ENCODE peak calls at places on chromosome 21, in four cellular contexts. M is GM12891, G is EH, N is choroid plexus epithelial cell. W is an unnamed sample.

GRCh38 chr21:36828208-36828607 is 129.3 kb downstream of the SIM2 start:
- DNase-seq in M (no peak), G (no peak), N (no peak), W (no peak)

GRCh38 chr21:28605138-28605537 is 387.5 kb downstream of the LTN1 start:
- DNase-seq in M (peak; percentile 3), G (no peak), N (no peak), W (no peak)

GRCh38 chr21:36803801-36804452 is 105.0 kb downstream of the SIM2 start:
- DNase-seq in M (no peak), G (no peak), N (no peak), W (no peak)

GRCh38 chr21:38769253-38769780 is 36.4 kb upstream of the ETS2 start:
- DNase-seq in M (no peak), G (peak; percentile 91), N (peak; percentile 73), W (peak; percentile 77)

GRCh38 chr21:39633770-39634181 is 21.0 kb downstream of the B3GALT5 start:
- DNase-seq in M (no peak), G (peak; percentile 98), N (peak; percentile 92), W (peak; percentile 92)

GRCh38 chr21:42513985-42514882 is 582 bp downstream of the SLC37A1 start:
- DNase-seq in M (peak; percentile 58), G (peak; percentile 13), N (no peak), W (no peak)

GRCh38 chr21:44436958-44437357 is 18.4 kb upstream of the LRRC3 start:
- DNase-seq in M (no peak), G (no peak), N (no peak), W (no peak)

GRCh38 chr21:42317826-42318746 is 2.9 kb upstream of the TFF3 start:
- DNase-seq in M (no peak), G (no peak), N (no peak), W (no peak)

GRCh38 chr21:26194811-26195251 is 24.3 kb upstream of the APP start:
- DNase-seq in M (no peak), G (peak; percentile 85), N (no peak), W (peak; percentile 19)

GRCh38 chr21:26169061-26169610 is 1.4 kb downstream of the APP start:
- DNase-seq in M (no peak), G (peak; percentile 71), N (peak; percentile 88), W (peak; percentile 45)

GRCh38 chr21:26842976-26843911 is 2.0 kb downstream of the ADAMTS1 start:
- DNase-seq in M (no peak), G (peak; percentile 96), N (peak; percentile 98), W (peak; percentile 92)

GRCh38 chr21:44872568-44873355 is 728 bp downstream of the PTTG1IP start:
- DNase-seq in M (no peak), G (peak; percentile 55), N (peak; percentile 46), W (peak; percentile 73)

GRCh38 chr21:46060596-46061061 is 37.3 kb upstream of the COL6A2 start:
- DNase-seq in M (no peak), G (peak; percentile 99), N (peak; percentile 98), W (peak; percentile 99)

GRCh38 chr21:42848932-42849758 is 30.2 kb downstream of the WDR4 start:
- DNase-seq in M (no peak), G (no peak), N (no peak), W (no peak)

GRCh38 chr21:38303300-38303699 is 46.5 kb downstream of the KCNJ15 start:
- DNase-seq in M (no peak), G (peak; percentile 93), N (peak; percentile 62), W (peak; percentile 93)

GRCh38 chr21:41369915-41370839 is 8.3 kb downstream of the MX2 start:
- DNase-seq in M (peak; percentile 64), G (no peak), N (no peak), W (peak; percentile 73)

GRCh38 chr21:32520885-32521735 is 64.2 kb downstream of the TCP10L start:
- DNase-seq in M (no peak), G (peak; percentile 98), N (peak; percentile 98), W (peak; percentile 94)

GRCh38 chr21:33660406-33660805 is 18.1 kb downstream of the ITSN1 start:
- DNase-seq in M (no peak), G (no peak), N (peak; percentile 56), W (no peak)

GRCh38 chr21:16193758-16194606 is 464.2 kb downstream of the USP25 start:
- DNase-seq in M (no peak), G (peak; percentile 63), N (peak; percentile 93), W (no peak)

GRCh38 chr21:25660233-25660632 is 21.2 kb downstream of the JAM2 start:
- DNase-seq in M (no peak), G (no peak), N (no peak), W (no peak)

GRCh38 chr21:27526451-27526850 is 559.6 kb upstream of the ADAMTS5 start:
- DNase-seq in M (no peak), G (no peak), N (peak; percentile 33), W (no peak)

GRCh38 chr21:17736072-17736471 is 83.1 kb downstream of the C21orf91 start:
- DNase-seq in M (no peak), G (no peak), N (no peak), W (no peak)

GRCh38 chr21:45655071-45655470 is 11.5 kb downstream of the PCBP3 start:
- DNase-seq in M (no peak), G (peak; percentile 69), N (peak; percentile 68), W (peak; percentile 66)

GRCh38 chr21:45982256-45982757 is 737 bp downstream of the COL6A1 start:
- DNase-seq in M (peak; percentile 17), G (peak; percentile 36), N (peak; percentile 25), W (no peak)

GRCh38 chr21:44984792-44985440 is 45.1 kb downstream of the SLX9 start:
- DNase-seq in M (no peak), G (no peak), N (no peak), W (no peak)

GRCh38 chr21:33028759-33029511 is 3.2 kb downstream of the OLIG2 start:
- DNase-seq in M (no peak), G (no peak), N (no peak), W (no peak)

GRCh38 chr21:44759628-44760285 is 41.9 kb downstream of the UBE2G2 start:
- DNase-seq in M (no peak), G (no peak), N (no peak), W (no peak)

GRCh38 chr21:44322621-44323325 is 16.4 kb downstream of the CFAP410 start:
- DNase-seq in M (no peak), G (no peak), N (no peak), W (no peak)

GRCh38 chr21:45990049-45990711 is 8.6 kb downstream of the COL6A1 start:
- DNase-seq in M (no peak), G (no peak), N (no peak), W (no peak)

GRCh38 chr21:38804617-38805281 is 980 bp upstream of the ETS2 start:
- DNase-seq in M (no peak), G (peak; percentile 58), N (peak; percentile 73), W (peak; percentile 66)

GRCh38 chr21:45423968-45424853 is 19.2 kb downstream of the COL18A1 start:
- DNase-seq in M (no peak), G (no peak), N (no peak), W (no peak)

GRCh38 chr21:34836103-34836932 is 167.5 kb downstream of the CLIC6 start:
- DNase-seq in M (no peak), G (peak; percentile 100), N (peak; percentile 100), W (peak; percentile 99)

W was measured in RPMI7951.